ENCODE peak calls at places on chromosomes 16 and 17, in six cellular contexts. One of them, this sample, is unnamed.

GRCh38 chr17:72502940-72503341 is 382.1 kb downstream of the SOX9 start:
- DNase-seq in HS-27A: no peak
- DNase-seq in stimulated activated CD4-positive, alpha-beta T cell treated with anti-CD3 and anti-CD28 coated beads, Interleukin-4, amount 100 ng/mL, for 4 hours: no peak
- DNase-seq in right atrium auricular region: no peak
- DNase-seq in IMR-90: peak; percentile 24
- DNase-seq in HFFc6: peak; percentile 38
- DNase-seq in this sample: no peak

GRCh38 chr17:62824290-62825135 is 16.4 kb upstream of the MARCHF10 start:
- DNase-seq in right atrium auricular region: no peak
- DNase-seq in HS-27A: peak; percentile 55
- DNase-seq in HFFc6: peak; percentile 98
- DNase-seq in IMR-90: peak; percentile 95
- DNase-seq in stimulated activated CD4-positive, alpha-beta T cell treated with anti-CD3 and anti-CD28 coated beads, Interleukin-4, amount 100 ng/mL, for 4 hours: no peak
- DNase-seq in this sample: no peak

GRCh38 chr17:51085150-51085805 is 35.4 kb downstream of the SPAG9 start:
- DNase-seq in HFFc6: peak; percentile 10
- DNase-seq in stimulated activated CD4-positive, alpha-beta T cell treated with anti-CD3 and anti-CD28 coated beads, Interleukin-4, amount 100 ng/mL, for 4 hours: no peak
- DNase-seq in HS-27A: no peak
- DNase-seq in right atrium auricular region: no peak
- DNase-seq in IMR-90: peak; percentile 39
- DNase-seq in this sample: no peak

GRCh38 chr17:65261152-65261551 is 124.0 kb downstream of the RGS9 start:
- DNase-seq in IMR-90: no peak
- DNase-seq in right atrium auricular region: no peak
- DNase-seq in stimulated activated CD4-positive, alpha-beta T cell treated with anti-CD3 and anti-CD28 coated beads, Interleukin-4, amount 100 ng/mL, for 4 hours: no peak
- DNase-seq in HFFc6: no peak
- DNase-seq in HS-27A: no peak
- DNase-seq in this sample: no peak

GRCh38 chr17:17067277-17067676 is 25.0 kb downstream of the MPRIP start:
- DNase-seq in right atrium auricular region: no peak
- DNase-seq in HS-27A: peak; percentile 58
- DNase-seq in IMR-90: peak; percentile 55
- DNase-seq in stimulated activated CD4-positive, alpha-beta T cell treated with anti-CD3 and anti-CD28 coated beads, Interleukin-4, amount 100 ng/mL, for 4 hours: no peak
- DNase-seq in HFFc6: peak; percentile 33
- DNase-seq in this sample: no peak

GRCh38 chr16:87802670-87803069 is 36.9 kb upstream of the KLHDC4 start:
- DNase-seq in HFFc6: no peak
- DNase-seq in IMR-90: no peak
- DNase-seq in stimulated activated CD4-positive, alpha-beta T cell treated with anti-CD3 and anti-CD28 coated beads, Interleukin-4, amount 100 ng/mL, for 4 hours: no peak
- DNase-seq in HS-27A: no peak
- DNase-seq in right atrium auricular region: no peak
- DNase-seq in this sample: no peak

GRCh38 chr17:80287806-80288579 is 27.3 kb downstream of the RNF213 start:
- DNase-seq in HFFc6: no peak
- DNase-seq in right atrium auricular region: no peak
- DNase-seq in IMR-90: no peak
- DNase-seq in HS-27A: no peak
- DNase-seq in stimulated activated CD4-positive, alpha-beta T cell treated with anti-CD3 and anti-CD28 coated beads, Interleukin-4, amount 100 ng/mL, for 4 hours: no peak
- DNase-seq in this sample: no peak

GRCh38 chr17:31609331-31609730 is 217.9 kb downstream of the RAB11FIP4 start:
- DNase-seq in HS-27A: no peak
- DNase-seq in IMR-90: no peak
- DNase-seq in stimulated activated CD4-positive, alpha-beta T cell treated with anti-CD3 and anti-CD28 coated beads, Interleukin-4, amount 100 ng/mL, for 4 hours: no peak
- DNase-seq in HFFc6: no peak
- DNase-seq in right atrium auricular region: peak; percentile 13
- DNase-seq in this sample: no peak

GRCh38 chr17:67359960-67360817 is 6.2 kb downstream of the PSMD12 start:
- DNase-seq in stimulated activated CD4-positive, alpha-beta T cell treated with anti-CD3 and anti-CD28 coated beads, Interleukin-4, amount 100 ng/mL, for 4 hours: no peak
- DNase-seq in IMR-90: peak; percentile 45
- DNase-seq in right atrium auricular region: no peak
- DNase-seq in HS-27A: no peak
- DNase-seq in HFFc6: no peak
- DNase-seq in this sample: no peak

GRCh38 chr17:47733047-47733413 is at the start of gene TBX21:
- DNase-seq in HFFc6: no peak
- DNase-seq in right atrium auricular region: no peak
- DNase-seq in HS-27A: no peak
- DNase-seq in stimulated activated CD4-positive, alpha-beta T cell treated with anti-CD3 and anti-CD28 coated beads, Interleukin-4, amount 100 ng/mL, for 4 hours: peak; percentile 91
- DNase-seq in IMR-90: no peak
- DNase-seq in this sample: peak; percentile 82

GRCh38 chr17:29722411-29723198 is 99.9 kb upstream of the CORO6 start:
- DNase-seq in stimulated activated CD4-positive, alpha-beta T cell treated with anti-CD3 and anti-CD28 coated beads, Interleukin-4, amount 100 ng/mL, for 4 hours: no peak
- DNase-seq in right atrium auricular region: peak; percentile 79
- DNase-seq in IMR-90: peak; percentile 73
- DNase-seq in HS-27A: no peak
- DNase-seq in HFFc6: no peak
- DNase-seq in this sample: no peak

GRCh38 chr16:12801511-12802042 is 2.1 kb downstream of the CPPED1 start:
- DNase-seq in HFFc6: peak; percentile 95
- DNase-seq in HS-27A: peak; percentile 84
- DNase-seq in IMR-90: peak; percentile 56
- DNase-seq in right atrium auricular region: no peak
- DNase-seq in stimulated activated CD4-positive, alpha-beta T cell treated with anti-CD3 and anti-CD28 coated beads, Interleukin-4, amount 100 ng/mL, for 4 hours: no peak
- DNase-seq in this sample: no peak

GRCh38 chr16:31129568-31130335 is 5.8 kb downstream of the PRSS8 start:
- DNase-seq in right atrium auricular region: peak; percentile 74
- DNase-seq in IMR-90: no peak
- DNase-seq in stimulated activated CD4-positive, alpha-beta T cell treated with anti-CD3 and anti-CD28 coated beads, Interleukin-4, amount 100 ng/mL, for 4 hours: no peak
- DNase-seq in HFFc6: no peak
- DNase-seq in HS-27A: no peak
- DNase-seq in this sample: no peak

GRCh38 chr16:75555213-75555706 is 792 bp downstream of the TMEM231 start:
- DNase-seq in right atrium auricular region: peak; percentile 88
- DNase-seq in stimulated activated CD4-positive, alpha-beta T cell treated with anti-CD3 and anti-CD28 coated beads, Interleukin-4, amount 100 ng/mL, for 4 hours: no peak
- DNase-seq in IMR-90: peak; percentile 86
- DNase-seq in HS-27A: peak; percentile 89
- DNase-seq in HFFc6: peak; percentile 92
- DNase-seq in this sample: no peak

GRCh38 chr17:7361906-7362305 is 7.0 kb downstream of the TMEM95 start:
- DNase-seq in right atrium auricular region: no peak
- DNase-seq in HFFc6: no peak
- DNase-seq in stimulated activated CD4-positive, alpha-beta T cell treated with anti-CD3 and anti-CD28 coated beads, Interleukin-4, amount 100 ng/mL, for 4 hours: no peak
- DNase-seq in HS-27A: no peak
- DNase-seq in IMR-90: no peak
- DNase-seq in this sample: no peak

GRCh38 chr16:9818702-9819101 is 363.5 kb downstream of the GRIN2A start:
- DNase-seq in HS-27A: no peak
- DNase-seq in HFFc6: no peak
- DNase-seq in stimulated activated CD4-positive, alpha-beta T cell treated with anti-CD3 and anti-CD28 coated beads, Interleukin-4, amount 100 ng/mL, for 4 hours: no peak
- DNase-seq in right atrium auricular region: no peak
- DNase-seq in IMR-90: no peak
- DNase-seq in this sample: no peak

GRCh38 chr17:69712801-69713311 is 298.4 kb downstream of the MAP2K6 start:
- DNase-seq in HFFc6: no peak
- DNase-seq in stimulated activated CD4-positive, alpha-beta T cell treated with anti-CD3 and anti-CD28 coated beads, Interleukin-4, amount 100 ng/mL, for 4 hours: no peak
- DNase-seq in right atrium auricular region: no peak
- DNase-seq in HS-27A: no peak
- DNase-seq in IMR-90: no peak
- DNase-seq in this sample: no peak

GRCh38 chr17:77501101-77501566 is 360.4 kb downstream of the SEC14L1 start:
- DNase-seq in IMR-90: no peak
- DNase-seq in stimulated activated CD4-positive, alpha-beta T cell treated with anti-CD3 and anti-CD28 coated beads, Interleukin-4, amount 100 ng/mL, for 4 hours: no peak
- DNase-seq in HFFc6: no peak
- DNase-seq in HS-27A: no peak
- DNase-seq in right atrium auricular region: no peak
- DNase-seq in this sample: peak; percentile 51

GRCh38 chr17:73711916-73712315 is 67.7 kb upstream of the SDK2 start:
- DNase-seq in HS-27A: no peak
- DNase-seq in stimulated activated CD4-positive, alpha-beta T cell treated with anti-CD3 and anti-CD28 coated beads, Interleukin-4, amount 100 ng/mL, for 4 hours: no peak
- DNase-seq in right atrium auricular region: no peak
- DNase-seq in IMR-90: no peak
- DNase-seq in HFFc6: no peak
- DNase-seq in this sample: no peak

GRCh38 chr17:58277726-58278595 is 2.8 kb downstream of the MPO start:
- DNase-seq in HFFc6: no peak
- DNase-seq in HS-27A: no peak
- DNase-seq in right atrium auricular region: peak; percentile 47
- DNase-seq in IMR-90: no peak
- DNase-seq in stimulated activated CD4-positive, alpha-beta T cell treated with anti-CD3 and anti-CD28 coated beads, Interleukin-4, amount 100 ng/mL, for 4 hours: no peak
- DNase-seq in this sample: no peak

GRCh38 chr17:33169580-33170285 is 123.4 kb downstream of the ASIC2 start:
- DNase-seq in stimulated activated CD4-positive, alpha-beta T cell treated with anti-CD3 and anti-CD28 coated beads, Interleukin-4, amount 100 ng/mL, for 4 hours: no peak
- DNase-seq in HS-27A: no peak
- DNase-seq in HFFc6: peak; percentile 6
- DNase-seq in IMR-90: peak; percentile 57
- DNase-seq in right atrium auricular region: no peak
- DNase-seq in this sample: no peak

GRCh38 chr16:48082516-48082915 is 73.3 kb downstream of the ABCC12 start:
- DNase-seq in HS-27A: no peak
- DNase-seq in HFFc6: peak; percentile 42
- DNase-seq in IMR-90: peak; percentile 32
- DNase-seq in stimulated activated CD4-positive, alpha-beta T cell treated with anti-CD3 and anti-CD28 coated beads, Interleukin-4, amount 100 ng/mL, for 4 hours: no peak
- DNase-seq in right atrium auricular region: no peak
- DNase-seq in this sample: no peak

GRCh38 chr17:46198233-46198632 is 5.0 kb upstream of the KANSL1 start:
- DNase-seq in stimulated activated CD4-positive, alpha-beta T cell treated with anti-CD3 and anti-CD28 coated beads, Interleukin-4, amount 100 ng/mL, for 4 hours: no peak
- DNase-seq in HFFc6: no peak
- DNase-seq in right atrium auricular region: no peak
- DNase-seq in HS-27A: no peak
- DNase-seq in IMR-90: no peak
- DNase-seq in this sample: no peak

GRCh38 chr16:11251525-11252481 is 4.2 kb downstream of the SOCS1 start:
- DNase-seq in stimulated activated CD4-positive, alpha-beta T cell treated with anti-CD3 and anti-CD28 coated beads, Interleukin-4, amount 100 ng/mL, for 4 hours: peak; percentile 78
- DNase-seq in HFFc6: peak; percentile 33
- DNase-seq in IMR-90: peak; percentile 91
- DNase-seq in HS-27A: no peak
- DNase-seq in right atrium auricular region: no peak
- DNase-seq in this sample: peak; percentile 78

GRCh38 chr16:85011846-85012284 is 530 bp upstream of the ZDHHC7 start:
- DNase-seq in stimulated activated CD4-positive, alpha-beta T cell treated with anti-CD3 and anti-CD28 coated beads, Interleukin-4, amount 100 ng/mL, for 4 hours: no peak
- DNase-seq in HS-27A: no peak
- DNase-seq in IMR-90: no peak
- DNase-seq in HFFc6: no peak
- DNase-seq in right atrium auricular region: no peak
- DNase-seq in this sample: no peak

GRCh38 chr17:79808763-79809529 is 12.1 kb upstream of the CBX8 start:
- DNase-seq in IMR-90: no peak
- DNase-seq in right atrium auricular region: no peak
- DNase-seq in stimulated activated CD4-positive, alpha-beta T cell treated with anti-CD3 and anti-CD28 coated beads, Interleukin-4, amount 100 ng/mL, for 4 hours: no peak
- DNase-seq in HS-27A: no peak
- DNase-seq in HFFc6: no peak
- DNase-seq in this sample: no peak